ENCODE peak calls at places on chromosome 2, in five cellular contexts. N, M, F, I and J are unnamed samples.

GRCh38 chr2:120504936-120505705 is 159.2 kb downstream of the INHBB start:
- DNase-seq in N (no peak), M (no peak), F (no peak), I (no peak), J (no peak)

GRCh38 chr2:103809946-103810345 is 1044.0 kb upstream of the POU3F3 start:
- DNase-seq in N (peak; percentile 0), M (no peak), F (no peak), I (peak; percentile 81), J (no peak)

GRCh38 chr2:98900721-98901120 is 35.3 kb downstream of the CRACDL start:
- DNase-seq in N (no peak), M (no peak), F (no peak), I (no peak), J (no peak)

GRCh38 chr2:124147552-124147951 is 122.5 kb downstream of the CNTNAP5 start:
- DNase-seq in N (no peak), M (no peak), F (no peak), I (no peak), J (no peak)

GRCh38 chr2:36380624-36381481 is 25.3 kb downstream of the CRIM1 start:
- DNase-seq in N (peak; percentile 47), M (peak; percentile 46), F (no peak), I (peak; percentile 33), J (no peak)

GRCh38 chr2:238797537-238797936 is 50.3 kb upstream of the TWIST2 start:
- DNase-seq in N (no peak), M (no peak), F (no peak), I (no peak), J (no peak)

GRCh38 chr2:118055512-118056164 is 32.6 kb upstream of the INSIG2 start:
- DNase-seq in N (no peak), M (no peak), F (peak; percentile 76), I (no peak), J (peak; percentile 64)

GRCh38 chr2:6866239-6866745 is 585 bp upstream of the CMPK2 start:
- DNase-seq in N (peak; percentile 9), M (no peak), F (peak; percentile 19), I (peak; percentile 24), J (no peak)

GRCh38 chr2:73163522-73164367 is 38.6 kb upstream of the NOTO start:
- DNase-seq in N (peak; percentile 81), M (peak; percentile 69), F (peak; percentile 53), I (peak; percentile 75), J (no peak)

GRCh38 chr2:128374001-128374710 is 55.5 kb upstream of the HS6ST1 start:
- DNase-seq in N (no peak), M (peak; percentile 76), F (no peak), I (peak; percentile 35), J (no peak)

GRCh38 chr2:9800639-9800974 is 42.7 kb upstream of the TAF1B start:
- DNase-seq in N (peak; percentile 36), M (peak; percentile 4), F (no peak), I (no peak), J (no peak)

GRCh38 chr2:157291018-157291417 is 33.5 kb downstream of the GALNT5 start:
- DNase-seq in N (no peak), M (no peak), F (no peak), I (no peak), J (no peak)

GRCh38 chr2:108637304-108637669 is 82.0 kb upstream of the RANBP2 start:
- DNase-seq in N (peak; percentile 95), M (peak; percentile 95), F (no peak), I (peak; percentile 96), J (no peak)

GRCh38 chr2:40403233-40403841 is 48.6 kb downstream of the SLC8A1 start:
- DNase-seq in N (peak; percentile 96), M (peak; percentile 60), F (no peak), I (peak; percentile 96), J (no peak)

GRCh38 chr2:165390875-165391274 is 78.6 kb upstream of the CSRNP3 start:
- DNase-seq in N (no peak), M (no peak), F (no peak), I (no peak), J (no peak)

GRCh38 chr2:7053650-7054262 is 136.5 kb downstream of the RNF144A start:
- DNase-seq in N (no peak), M (no peak), F (no peak), I (no peak), J (no peak)

GRCh38 chr2:190537765-190538164 is 3.2 kb upstream of the NEMP2 start:
- DNase-seq in N (peak; percentile 42), M (peak; percentile 32), F (no peak), I (no peak), J (no peak)

GRCh38 chr2:70300771-70301343 is 1.0 kb downstream of the FAM136A start:
- DNase-seq in N (no peak), M (no peak), F (peak; percentile 10), I (no peak), J (peak; percentile 5)

GRCh38 chr2:43133708-43134570 is 92.5 kb downstream of the ZFP36L2 start:
- DNase-seq in N (no peak), M (no peak), F (peak; percentile 72), I (no peak), J (no peak)

GRCh38 chr2:152537252-152537651 is 180.0 kb downstream of the PRPF40A start:
- DNase-seq in N (peak; percentile 33), M (no peak), F (no peak), I (no peak), J (no peak)

GRCh38 chr2:235670974-235671787 is 177.3 kb downstream of the AGAP1 start:
- DNase-seq in N (no peak), M (no peak), F (no peak), I (no peak), J (no peak)

GRCh38 chr2:235672720-235673119 is 178.9 kb downstream of the AGAP1 start:
- DNase-seq in N (no peak), M (no peak), F (no peak), I (peak; percentile 50), J (no peak)

GRCh38 chr2:235669269-235669831 is 175.5 kb downstream of the AGAP1 start:
- DNase-seq in N (peak; percentile 73), M (peak; percentile 36), F (no peak), I (peak; percentile 62), J (no peak)

GRCh38 chr2:235668782-235669181 is 174.9 kb downstream of the AGAP1 start:
- DNase-seq in N (no peak), M (no peak), F (no peak), I (no peak), J (no peak)

GRCh38 chr2:235669983-235670962 is 176.4 kb downstream of the AGAP1 start:
- DNase-seq in N (peak; percentile 79), M (peak; percentile 70), F (no peak), I (peak; percentile 79), J (no peak)
- H3K4me3 ChIP-seq in N (peak overlapping the region; percentile 51), M (peak overlapping the region; percentile 32), F (no peak overlapping the region), I (peak overlapping the region; percentile 3), J (no peak overlapping the region)

GRCh38 chr2:22377251-22377650 is 1007.7 kb upstream of the KLHL29 start:
- DNase-seq in N (no peak), M (no peak), F (no peak), I (no peak), J (no peak)

GRCh38 chr2:22375094-22375493 is 1009.9 kb upstream of the KLHL29 start:
- DNase-seq in N (no peak), M (no peak), F (no peak), I (no peak), J (no peak)
- TF ChIP-seq CTCF in N (no peak), M (no peak), F (peak; percentile 57), I (no peak), J (peak; percentile 22)

DNA sequence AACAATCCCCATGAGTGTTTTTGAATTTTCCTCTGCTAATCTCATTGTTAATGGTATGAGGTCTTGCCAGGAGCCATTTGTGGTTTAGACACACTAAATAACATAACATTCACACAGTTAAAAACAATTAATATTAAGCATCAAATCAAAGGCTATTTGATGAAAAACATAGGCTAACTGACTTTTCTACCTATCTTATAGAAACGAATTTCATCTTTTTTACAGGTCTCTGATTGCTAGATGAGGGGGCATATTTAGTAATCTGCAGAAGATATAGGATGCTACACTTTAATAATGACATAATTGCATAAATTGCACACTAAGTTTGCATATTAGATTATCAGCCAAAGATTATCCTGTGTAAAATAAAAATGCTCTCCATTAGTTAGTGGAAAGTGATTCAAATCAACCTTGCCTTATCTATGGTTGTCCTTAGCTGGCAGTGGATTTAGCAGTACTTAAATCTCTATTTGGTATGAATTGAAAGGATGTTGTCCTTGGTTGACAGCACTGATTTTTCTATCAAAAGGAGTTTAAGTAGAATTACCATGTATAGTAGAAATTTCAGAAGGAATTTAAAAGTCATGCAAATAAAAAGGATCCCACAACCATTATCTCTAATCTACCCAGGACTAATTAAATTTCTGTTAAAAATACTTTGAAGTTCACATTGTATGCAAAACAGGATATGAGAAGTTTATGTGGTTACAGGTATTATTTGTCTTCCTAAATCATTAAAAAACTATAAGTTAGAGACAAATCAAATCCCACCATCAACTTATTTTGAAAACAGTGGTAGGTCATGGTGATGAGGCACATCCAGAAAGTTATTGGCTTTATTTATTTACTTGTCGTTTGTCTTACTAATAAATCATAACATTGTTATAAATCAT is 50.6 kb upstream of the SPAG16 start:
- DNase-seq in N (no peak), M (no peak), F (peak; percentile 33), I (no peak), J (no peak)
- H3K4me3 ChIP-seq in N (no peak overlapping the region), M (no peak overlapping the region), F (peak overlapping the region; percentile 33), I (no peak overlapping the region), J (no peak overlapping the region)

GRCh38 chr2:160581448-160581847 is 87.8 kb upstream of the RBMS1 start:
- DNase-seq in N (no peak), M (no peak), F (no peak), I (no peak), J (no peak)
- TF ChIP-seq CTCF in N (no peak), M (peak; percentile 25), F (peak; percentile 20), I (no peak), J (no peak)